ENCODE peak calls at places on chromosomes 13 and 19, in eight cellular contexts. X is nephron progenitor cell, V is HFF-Myc, I is DND-41, H is PC-9, T is Calu3, S is omental fat pad, M is upper lobe of left lung. D is an unnamed sample.

GRCh38 chr19:11479470-11480080 is 1.3 kb downstream of the ELAVL3 start:
- DNase-seq in X (peak; percentile 75), V (no peak), I (no peak), H (no peak), T (no peak), S (no peak), M (no peak), D (no peak)

GRCh38 chr13:109610517-109610916 is 175.9 kb downstream of the IRS2 start:
- DNase-seq in X (peak; percentile 7), V (no peak), I (peak; percentile 58), H (peak; percentile 18), T (peak; percentile 28), S (no peak), M (peak; percentile 59), D (peak; percentile 24)

GRCh38 chr19:57560049-57560491 is 407 bp upstream of the ZNF550 start:
- DNase-seq in X (no peak), V (no peak), I (no peak), H (peak; percentile 62), T (no peak), S (no peak), M (no peak), D (no peak)

GRCh38 chr19:12788682-12789097 is 2.6 kb upstream of the JUNB start:
- DNase-seq in X (peak; percentile 58), V (no peak), I (no peak), H (peak; percentile 80), T (peak; percentile 65), S (no peak), M (peak; percentile 90), D (peak; percentile 51)

GRCh38 chr13:39035204-39035603 is 2.7 kb downstream of the PROSER1 start:
- DNase-seq in X (no peak), V (no peak), I (no peak), H (no peak), T (no peak), S (no peak), M (no peak), D (no peak)

GRCh38 chr13:60642552-60642951 is 245.5 kb downstream of the TDRD3 start:
- DNase-seq in X (no peak), V (no peak), I (no peak), H (no peak), T (no peak), S (no peak), M (no peak), D (no peak)

GRCh38 chr19:11152318-11153062 is 3.1 kb downstream of the SPC24 start:
- DNase-seq in X (no peak), V (no peak), I (no peak), H (no peak), T (no peak), S (no peak), M (peak; percentile 75), D (no peak)

GRCh38 chr19:47511128-47511517 is 3.7 kb downstream of the NAPA start:
- DNase-seq in X (no peak), V (no peak), I (no peak), H (no peak), T (no peak), S (no peak), M (peak; percentile 65), D (no peak)

GRCh38 chr19:48872884-48873475 is 759 bp downstream of the PPP1R15A start:
- DNase-seq in X (peak; percentile 69), V (peak; percentile 91), I (peak; percentile 77), H (peak; percentile 85), T (peak; percentile 91), S (peak; percentile 73), M (peak; percentile 94), D (peak; percentile 72)

GRCh38 chr13:73220966-73221720 is 162.3 kb downstream of the KLF5 start:
- DNase-seq in X (no peak), V (no peak), I (no peak), H (no peak), T (peak; percentile 18), S (no peak), M (no peak), D (no peak)

GRCh38 chr19:30857388-30857787 is 485.2 kb downstream of the ZNF536 start:
- DNase-seq in X (no peak), V (no peak), I (no peak), H (no peak), T (no peak), S (no peak), M (no peak), D (no peak)

GRCh38 chr19:12789904-12790619 is 1.2 kb upstream of the JUNB start:
- DNase-seq in X (peak; percentile 97), V (no peak), I (peak; percentile 75), H (peak; percentile 98), T (peak; percentile 95), S (peak; percentile 84), M (peak; percentile 99), D (peak; percentile 94)

GRCh38 chr13:76016799-76017198 is 380.7 kb downstream of the LMO7 start:
- DNase-seq in X (peak; percentile 7), V (peak; percentile 31), I (peak; percentile 10), H (peak; percentile 8), T (peak; percentile 9), S (no peak), M (no peak), D (no peak)

GRCh38 chr13:72638059-72638815 is 89.2 kb downstream of the MZT1 start:
- DNase-seq in X (no peak), V (no peak), I (no peak), H (no peak), T (no peak), S (no peak), M (no peak), D (no peak)

GRCh38 chr13:60175571-60175970 is 11.8 kb upstream of the DIAPH3 start:
- DNase-seq in X (no peak), V (no peak), I (no peak), H (no peak), T (no peak), S (no peak), M (no peak), D (no peak)

GRCh38 chr19:58338825-58339558 is 12.2 kb downstream of the ZSCAN22 start:
- DNase-seq in X (peak; percentile 29), V (no peak), I (no peak), H (no peak), T (no peak), S (no peak), M (no peak), D (no peak)

GRCh38 chr13:81987159-81987558 is 1646.2 kb upstream of the SPRY2 start:
- DNase-seq in X (no peak), V (no peak), I (no peak), H (no peak), T (no peak), S (no peak), M (no peak), D (no peak)

DNA sequence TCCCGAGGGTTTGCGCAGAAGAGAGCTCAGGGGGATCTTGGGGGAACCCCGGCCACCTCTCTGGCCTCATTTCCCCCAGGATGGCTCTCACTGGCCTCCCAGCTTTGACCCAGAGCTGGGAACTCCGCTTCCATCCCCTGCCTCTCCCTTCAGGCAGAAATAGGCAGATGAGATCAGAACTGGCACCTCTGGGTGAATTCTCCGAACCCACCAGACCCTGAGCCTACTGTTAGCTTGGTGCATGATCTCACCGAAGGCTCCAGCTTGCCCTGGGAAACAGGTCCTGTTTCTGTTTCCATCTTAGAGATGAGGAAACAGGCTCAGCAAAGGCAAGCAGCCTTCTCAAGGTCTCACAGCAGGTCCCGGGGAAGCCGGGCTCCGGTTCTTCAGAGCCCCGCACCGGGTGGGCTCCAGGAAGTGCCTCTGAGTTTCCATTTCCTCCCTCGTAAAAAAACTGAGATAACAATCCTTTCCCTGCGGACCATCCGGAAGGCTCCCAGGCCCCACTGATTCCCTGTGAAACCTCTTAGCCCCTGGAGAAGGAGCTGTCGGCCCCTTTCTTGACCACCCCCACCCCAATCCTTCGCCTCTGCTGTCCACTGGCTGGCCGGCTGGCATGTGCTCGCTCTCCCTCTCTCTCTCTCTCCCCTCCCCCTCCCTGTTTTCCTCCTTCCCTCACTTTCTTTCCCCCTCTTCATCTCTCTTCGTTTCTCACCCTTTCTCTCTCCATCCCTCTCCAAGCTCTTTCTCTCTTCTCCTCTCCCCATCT is 2.1 kb downstream of the NECTIN2 start:
- DNase-seq in X (peak; percentile 52), V (no peak), I (no peak), H (no peak), T (no peak), S (no peak), M (no peak), D (no peak)
- TF ChIP-seq CTCF in X (no peak), V (no peak), I (no peak), H (no peak), T (no peak), S (no peak), M (no peak), D (no peak)

DNA sequence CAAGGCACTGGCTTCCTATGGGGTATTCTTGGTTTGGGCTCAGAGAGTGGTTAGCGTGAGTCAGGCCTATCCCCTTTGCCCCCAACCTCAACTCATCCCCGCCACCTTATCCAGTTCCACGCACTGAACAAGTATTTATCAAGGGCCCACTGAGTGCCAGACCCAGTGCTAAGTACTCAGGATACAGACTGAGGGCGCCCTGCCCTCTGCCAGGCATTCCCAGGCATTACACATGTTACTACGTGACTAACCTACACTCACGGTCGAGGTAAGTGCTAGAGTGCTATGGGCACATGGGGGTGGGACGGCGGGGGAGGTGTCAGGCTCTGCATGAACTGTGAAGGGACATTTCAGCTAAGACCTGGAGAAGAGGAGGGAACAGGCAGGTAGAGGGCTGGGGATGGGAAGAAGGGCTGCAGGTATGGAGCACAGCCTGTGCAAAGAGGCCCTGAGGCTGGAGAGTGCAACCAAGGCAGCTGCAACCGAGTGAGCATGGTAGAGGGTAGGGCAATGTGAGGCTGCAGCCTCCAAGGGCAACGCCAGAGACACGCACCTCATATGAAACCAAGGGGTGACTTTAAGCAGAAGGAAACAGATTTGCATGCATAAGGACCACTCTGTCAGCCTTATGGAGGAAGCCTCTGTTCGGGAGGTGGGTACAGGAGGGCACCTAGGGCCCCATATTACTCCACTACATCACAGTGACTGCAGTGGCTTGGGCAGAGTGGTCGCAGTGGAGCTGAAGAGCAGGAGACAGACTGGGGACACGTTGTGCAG is 22.5 kb downstream of the DHRS12 start:
- DNase-seq in X (no peak), V (no peak), I (no peak), H (no peak), T (no peak), S (no peak), M (peak; percentile 59), D (no peak)
- TF ChIP-seq CTCF in X (peak; percentile 15), V (peak; percentile 30), I (peak; percentile 52), H (peak; percentile 54), T (no peak), S (no peak), M (peak; percentile 23), D (no peak)

GRCh38 chr13:50167224-50167947 is 152.1 kb downstream of the KCNRG start:
- DNase-seq in X (no peak), V (no peak), I (no peak), H (no peak), T (no peak), S (no peak), M (no peak), D (no peak)
- TF ChIP-seq CTCF in X (no peak), V (no peak), I (no peak), H (no peak), T (no peak), S (no peak), M (no peak), D (no peak)

GRCh38 chr13:37163626-37164365 is 58.3 kb upstream of the CSNK1A1L start:
- DNase-seq in X (no peak), V (no peak), I (no peak), H (no peak), T (no peak), S (no peak), M (no peak), D (no peak)

GRCh38 chr13:37158481-37158880 is 53.0 kb upstream of the CSNK1A1L start:
- DNase-seq in X (no peak), V (no peak), I (no peak), H (no peak), T (no peak), S (no peak), M (no peak), D (no peak)
- TF ChIP-seq CTCF in X (no peak), V (no peak), I (no peak), H (no peak), T (no peak), S (no peak), M (no peak), D (no peak)

D was measured in natural killer cell.